ENCODE peak calls at places on chromosome 4, in six cellular contexts. T is A673, F is neural progenitor cell, O is lower lobe of right lung, Y is PC-3, M is tibial artery. E is an unnamed sample.

GRCh38 chr4:77618383-77619241 is 13.0 kb downstream of the CXCL13 start:
- DNase-seq in T (peak), F (peak), O (no peak), Y (peak), M (peak), E (peak)

GRCh38 chr4:27624749-27625148 is 764.1 kb downstream of the STIM2 start:
- DNase-seq in T (no peak), F (no peak), O (no peak), Y (no peak), M (no peak), E (no peak)

GRCh38 chr4:106628616-106629606 is 260.3 kb upstream of the GIMD1 start:
- DNase-seq in T (no peak), F (no peak), O (no peak), Y (no peak), M (no peak), E (no peak)

GRCh38 chr4:169060396-169061081 is 50.5 kb upstream of the CBR4 start:
- DNase-seq in T (no peak), F (no peak), O (no peak), Y (no peak), M (no peak), E (no peak)

GRCh38 chr4:42302348-42302747 is 94.9 kb upstream of the SHISA3 start:
- DNase-seq in T (peak), F (peak), O (no peak), Y (peak), M (no peak), E (peak)

GRCh38 chr4:96183630-96184029 is 343.7 kb downstream of the PDHA2 start:
- DNase-seq in T (no peak), F (no peak), O (no peak), Y (no peak), M (no peak), E (no peak)

GRCh38 chr4:181647396-181648107 is 595.6 kb upstream of the TENM3 start:
- DNase-seq in T (no peak), F (peak), O (no peak), Y (no peak), M (no peak), E (no peak)

GRCh38 chr4:38008493-38009120 is 48.4 kb downstream of the PTTG2 start:
- DNase-seq in T (no peak), F (no peak), O (no peak), Y (no peak), M (no peak), E (no peak)

GRCh38 chr4:186400676-186401075 is 134.7 kb downstream of the F11 start:
- DNase-seq in T (peak), F (no peak), O (no peak), Y (no peak), M (no peak), E (no peak)

GRCh38 chr4:114271031-114271430 is 291.6 kb upstream of the ARSJ start:
- DNase-seq in T (no peak), F (no peak), O (no peak), Y (peak), M (no peak), E (no peak)

GRCh38 chr4:118740869-118741268 is 55.7 kb downstream of the METTL14 start:
- DNase-seq in T (peak), F (peak), O (no peak), Y (peak), M (no peak), E (no peak)

GRCh38 chr4:69360271-69360670 is 80.0 kb downstream of the UGT2B28 start:
- DNase-seq in T (no peak), F (no peak), O (no peak), Y (no peak), M (no peak), E (no peak)

GRCh38 chr4:173319696-173320095 is 14.5 kb downstream of the HMGB2 start:
- DNase-seq in T (no peak), F (no peak), O (no peak), Y (no peak), M (no peak), E (no peak)

GRCh38 chr4:27094785-27095184 is 234.1 kb downstream of the STIM2 start:
- DNase-seq in T (peak), F (no peak), O (no peak), Y (peak), M (no peak), E (no peak)

GRCh38 chr4:116229420-116229819 is 856.0 kb downstream of the TRAM1L1 start:
- DNase-seq in T (no peak), F (no peak), O (no peak), Y (no peak), M (no peak), E (no peak)

GRCh38 chr4:101556845-101557244 is 209.5 kb upstream of the PPP3CA start:
- DNase-seq in T (no peak), F (no peak), O (no peak), Y (no peak), M (no peak), E (no peak)

GRCh38 chr4:156505341-156505955 is 466.2 kb downstream of the PDGFC start:
- DNase-seq in T (peak), F (peak), O (no peak), Y (no peak), M (no peak), E (no peak)

GRCh38 chr4:146095091-146095690 is 80.3 kb upstream of the LSM6 start:
- DNase-seq in T (peak), F (peak), O (no peak), Y (peak), M (no peak), E (peak)

GRCh38 chr4:29756966-29757365 is 963.2 kb upstream of the PCDH7 start:
- DNase-seq in T (peak), F (peak), O (no peak), Y (peak), M (no peak), E (no peak)

GRCh38 chr4:74158561-74159396 is 861 bp downstream of the MTHFD2L start:
- DNase-seq in T (no peak), F (no peak), O (no peak), Y (peak), M (no peak), E (no peak)

GRCh38 chr4:152073738-152074137 is 312.9 kb upstream of the GATB start:
- DNase-seq in T (no peak), F (no peak), O (peak), Y (no peak), M (no peak), E (no peak)

GRCh38 chr4:81472249-81473085 is 760 bp upstream of the RASGEF1B start:
- DNase-seq in T (peak), F (peak), O (peak), Y (no peak), M (peak), E (peak)

GRCh38 chr4:124481123-124481522 is 231.4 kb downstream of the ANKRD50 start:
- DNase-seq in T (no peak), F (no peak), O (no peak), Y (peak), M (no peak), E (no peak)

DNA sequence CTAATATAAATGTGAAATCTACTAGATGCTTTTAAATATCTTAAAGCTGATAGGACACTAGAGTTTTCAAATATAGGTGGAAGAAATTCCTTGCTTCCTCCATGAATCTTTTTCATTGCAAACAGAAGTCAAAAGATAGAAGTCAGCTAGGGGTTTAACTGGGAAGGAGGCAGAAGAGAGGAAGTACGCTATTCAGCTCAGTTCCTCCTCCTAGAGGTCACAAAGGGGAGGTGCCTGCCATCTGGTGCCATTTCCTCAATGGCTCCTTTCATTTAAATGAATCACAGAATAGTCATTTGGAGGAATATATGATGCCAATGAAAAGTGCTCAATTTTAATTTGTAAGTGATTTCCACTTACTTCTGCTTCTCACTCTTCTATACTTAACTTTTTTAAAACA is 8.5 kb downstream of the COL25A1 start:
- DNase-seq in T (peak), F (peak), O (no peak), Y (peak), M (no peak), E (peak)
- TF ChIP-seq CTCF in T (peak), F (peak), O (peak), Y (peak), M (no peak), E (peak)

GRCh38 chr4:111806331-111806730 is 338.9 kb upstream of the FAM241A start:
- DNase-seq in T (no peak), F (peak), O (no peak), Y (peak), M (no peak), E (peak)
- TF ChIP-seq CTCF in T (peak), F (peak), O (no peak), Y (peak), M (no peak), E (peak)

GRCh38 chr4:11421116-11421515 is 7.6 kb downstream of the HS3ST1 start:
- DNase-seq in T (no peak), F (no peak), O (no peak), Y (peak), M (no peak), E (no peak)
- TF ChIP-seq CTCF in T (no peak), F (no peak), O (no peak), Y (no peak), M (no peak), E (no peak)

DNA sequence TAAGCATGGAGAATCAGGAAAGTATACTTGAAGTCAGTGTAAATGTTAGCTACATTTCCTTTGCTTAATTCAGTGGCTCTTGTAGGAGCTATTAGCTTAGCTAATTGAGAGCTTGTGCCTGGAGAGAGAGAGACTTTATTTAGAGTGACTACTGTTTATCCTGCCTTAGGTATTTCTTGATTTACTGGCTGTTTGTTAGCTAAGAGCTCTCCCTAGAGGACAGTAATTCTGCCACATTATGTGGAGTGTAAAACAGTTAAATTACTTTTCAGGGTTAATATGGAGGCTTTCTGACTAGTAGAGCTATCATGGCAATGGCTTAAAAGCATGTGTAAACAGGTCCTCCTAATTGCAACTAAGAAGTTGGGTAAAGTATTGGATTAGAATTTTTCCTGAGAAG is 306.5 kb upstream of the TECRL start:
- DNase-seq in T (peak), F (no peak), O (no peak), Y (peak), M (no peak), E (no peak)
- TF ChIP-seq CTCF in T (peak), F (peak), O (no peak), Y (peak), M (no peak), E (no peak)

GRCh38 chr4:15777697-15778096 is 431 bp upstream of the CD38 start:
- DNase-seq in T (no peak), F (no peak), O (no peak), Y (no peak), M (no peak), E (no peak)

GRCh38 chr4:15778191-15778741 is at the start of gene CD38:
- DNase-seq in T (peak), F (peak), O (peak), Y (no peak), M (peak), E (peak)

GRCh38 chr4:15778742-15779231 is 659 bp downstream of the CD38 start:
- DNase-seq in T (peak), F (no peak), O (peak), Y (no peak), M (no peak), E (peak)

GRCh38 chr4:15779789-15780188 is 1.7 kb downstream of the CD38 start:
- DNase-seq in T (no peak), F (no peak), O (no peak), Y (no peak), M (no peak), E (no peak)

DNA sequence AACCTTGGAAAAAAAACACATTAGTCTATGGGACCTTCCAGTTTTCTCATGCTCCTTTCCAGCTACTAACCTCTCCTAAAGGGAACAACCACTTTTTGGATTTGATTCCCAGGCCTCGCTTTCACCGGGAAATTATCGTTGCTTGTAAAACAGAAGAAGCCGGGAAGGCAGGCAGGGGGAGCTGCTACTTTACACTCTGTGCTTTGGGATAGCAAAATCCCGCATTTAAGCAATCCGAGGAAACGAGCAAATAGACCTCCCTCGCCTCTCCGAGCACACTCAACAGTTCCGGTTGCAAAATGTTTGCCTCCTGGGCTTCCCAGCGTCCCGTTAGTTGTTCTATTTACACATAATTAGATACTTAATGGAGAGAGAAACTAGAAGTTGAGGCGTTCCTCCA is 1.2 kb downstream of the CD38 start:
- DNase-seq in T (peak), F (peak), O (peak), Y (peak), M (peak), E (peak)
- TF ChIP-seq CTCF in T (peak), F (peak), O (peak), Y (peak), M (no peak), E (no peak)

GRCh38 chr4:7186516-7187296 is 5.6 kb upstream of the SORCS2 start:
- DNase-seq in T (no peak), F (no peak), O (peak), Y (no peak), M (peak), E (no peak)

GRCh38 chr4:7187691-7188090 is 4.6 kb upstream of the SORCS2 start:
- DNase-seq in T (no peak), F (no peak), O (peak), Y (no peak), M (peak), E (no peak)

GRCh38 chr4:7185487-7186030 is 6.8 kb upstream of the SORCS2 start:
- DNase-seq in T (no peak), F (no peak), O (peak), Y (no peak), M (peak), E (no peak)

GRCh38 chr4:7187297-7187592 is 5.1 kb upstream of the SORCS2 start:
- DNase-seq in T (no peak), F (no peak), O (peak), Y (no peak), M (peak), E (no peak)

GRCh38 chr4:7186081-7186480 is 6.3 kb upstream of the SORCS2 start:
- DNase-seq in T (no peak), F (peak), O (peak), Y (no peak), M (peak), E (peak)
- TF ChIP-seq CTCF in T (peak), F (peak), O (peak), Y (peak), M (no peak), E (peak)

DNA sequence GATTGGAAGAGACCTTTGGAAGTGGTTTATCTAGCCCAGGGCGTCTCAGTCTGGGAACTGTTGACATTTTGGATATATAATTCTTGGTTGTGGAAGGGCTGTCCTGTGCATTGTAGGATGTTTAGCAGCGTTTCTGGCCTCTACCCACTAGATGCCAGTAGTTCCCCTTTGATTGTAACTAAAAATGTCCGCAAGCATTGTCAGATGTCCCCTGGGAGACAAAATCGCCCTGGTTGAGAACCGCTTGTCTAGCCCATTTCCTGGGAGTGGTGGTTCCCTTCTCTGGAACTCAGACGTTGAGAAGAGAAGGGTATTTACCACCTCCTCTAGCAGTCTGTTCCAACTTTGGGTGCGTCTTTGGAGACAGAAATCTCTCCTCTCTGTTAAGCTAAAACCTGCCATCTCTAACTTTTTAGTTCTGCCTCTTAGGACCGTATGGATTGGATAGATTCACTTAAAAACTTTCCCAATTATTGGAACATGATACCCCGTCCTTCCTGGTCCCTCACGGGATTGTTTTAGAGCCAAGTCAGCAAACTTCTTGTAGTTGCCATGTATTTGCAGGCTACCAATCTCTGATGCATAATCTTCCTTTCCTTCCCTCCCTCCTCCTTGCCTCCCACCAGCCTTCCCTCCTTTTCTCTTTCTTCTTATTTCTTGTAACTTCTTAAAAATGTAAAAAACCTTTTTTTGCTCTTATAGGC is 13.9 kb downstream of the TMEM165 start:
- DNase-seq in T (peak), F (peak), O (no peak), Y (no peak), M (no peak), E (no peak)
- TF ChIP-seq CTCF in T (peak), F (peak), O (peak), Y (peak), M (peak), E (no peak)

GRCh38 chr4:139585468-139585867 is 29.4 kb upstream of the SETD7 start:
- DNase-seq in T (no peak), F (no peak), O (no peak), Y (no peak), M (no peak), E (no peak)

GRCh38 chr4:139584784-139585183 is 28.8 kb upstream of the SETD7 start:
- DNase-seq in T (no peak), F (no peak), O (no peak), Y (peak), M (no peak), E (no peak)

GRCh38 chr4:139581096-139581495 is 25.1 kb upstream of the SETD7 start:
- DNase-seq in T (no peak), F (no peak), O (no peak), Y (no peak), M (no peak), E (no peak)

GRCh38 chr4:139582044-139582443 is 26.0 kb upstream of the SETD7 start:
- DNase-seq in T (peak), F (no peak), O (no peak), Y (peak), M (no peak), E (no peak)

GRCh38 chr4:139584019-139584418 is 28.0 kb upstream of the SETD7 start:
- DNase-seq in T (no peak), F (no peak), O (no peak), Y (no peak), M (no peak), E (no peak)
- TF ChIP-seq CTCF in T (no peak), F (no peak), O (no peak), Y (no peak), M (no peak), E (no peak)

DNA sequence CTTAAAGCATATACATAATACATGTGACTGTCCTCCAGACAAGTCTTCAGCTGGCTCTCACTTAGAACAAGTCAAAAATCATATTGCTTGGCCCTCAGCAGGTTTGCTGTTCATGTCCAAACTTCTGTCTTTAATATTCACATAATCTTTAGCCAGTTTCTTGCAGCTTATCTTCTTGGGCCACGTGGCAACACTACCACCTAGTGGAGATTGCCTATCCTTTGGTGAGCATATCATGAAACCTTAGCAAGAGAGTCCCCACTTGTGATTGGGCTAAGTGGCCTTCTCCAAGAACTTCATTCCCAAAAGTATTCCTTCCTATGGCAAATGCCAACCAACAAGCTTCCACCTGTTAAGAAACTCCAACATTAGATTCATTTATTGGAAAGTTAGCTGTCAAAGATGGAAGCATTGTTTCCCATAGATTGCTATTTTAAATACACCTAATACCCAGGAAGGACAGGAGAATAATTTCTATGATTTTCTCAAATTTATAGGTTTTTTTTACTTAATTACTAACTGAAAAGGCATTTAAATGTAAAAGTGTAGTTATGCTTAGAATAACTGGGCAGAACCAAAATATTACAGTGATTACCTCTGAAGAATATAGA is 231.9 kb upstream of the INTU start:
- DNase-seq in T (peak), F (peak), O (no peak), Y (peak), M (peak), E (peak)
- TF ChIP-seq CTCF in T (peak), F (peak), O (peak), Y (peak), M (peak), E (peak)

DNA sequence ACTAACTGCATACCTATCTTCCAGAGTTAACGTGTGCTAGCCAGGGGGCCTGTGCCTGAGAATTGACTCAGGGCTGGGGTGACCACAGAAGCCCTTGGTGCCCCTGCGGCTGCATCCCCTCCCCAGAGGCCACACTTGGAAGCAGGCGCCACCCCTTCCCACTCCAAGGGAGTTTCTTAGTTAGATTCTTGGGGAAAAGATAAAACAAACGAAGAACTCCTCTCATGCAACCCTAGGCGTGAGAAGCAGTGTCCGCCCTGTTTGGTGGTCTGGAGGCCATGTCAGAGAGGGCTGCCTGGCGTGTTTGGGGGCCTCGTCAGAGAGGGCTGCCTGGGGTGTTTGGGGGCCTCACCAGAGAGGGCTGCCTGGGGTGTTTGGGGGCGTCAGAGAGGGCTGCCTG is 50.3 kb upstream of the HGFAC start:
- DNase-seq in T (no peak), F (no peak), O (no peak), Y (no peak), M (no peak), E (no peak)
- TF ChIP-seq CTCF in T (no peak), F (no peak), O (no peak), Y (no peak), M (no peak), E (no peak)